ENCODE peak calls at places on chromosomes 11 and 22, in nine cellular contexts. One of them, this sample, is unnamed.

GRCh38 chr11:123567466-123567865 is 87.0 kb downstream of the SCN3B start:
- DNase-seq in gastrocnemius medialis: no peak
- DNase-seq in tibial nerve: no peak
- DNase-seq in spleen: no peak
- DNase-seq in breast epithelium: no peak
- DNase-seq in stomach: no peak
- DNase-seq in sigmoid colon: no peak
- DNase-seq in suprapubic skin: no peak
- DNase-seq in H54: no peak
- DNase-seq in this sample: no peak

GRCh38 chr11:9639985-9640384 is 23.9 kb upstream of the SWAP70 start:
- DNase-seq in sigmoid colon: no peak
- DNase-seq in suprapubic skin: no peak
- DNase-seq in breast epithelium: no peak
- DNase-seq in H54: no peak
- DNase-seq in stomach: no peak
- DNase-seq in tibial nerve: no peak
- DNase-seq in spleen: no peak
- DNase-seq in gastrocnemius medialis: no peak
- DNase-seq in this sample: no peak

GRCh38 chr11:43866520-43866919 is 14.1 kb upstream of the ALKBH3 start:
- DNase-seq in sigmoid colon: no peak
- DNase-seq in suprapubic skin: no peak
- DNase-seq in H54: no peak
- DNase-seq in gastrocnemius medialis: no peak
- DNase-seq in tibial nerve: no peak
- DNase-seq in spleen: no peak
- DNase-seq in breast epithelium: no peak
- DNase-seq in stomach: no peak
- DNase-seq in this sample: no peak

GRCh38 chr11:69293087-69293486 is 868 bp upstream of the MYEOV start:
- DNase-seq in sigmoid colon: no peak
- DNase-seq in H54: no peak
- DNase-seq in suprapubic skin: no peak
- DNase-seq in stomach: no peak
- DNase-seq in breast epithelium: no peak
- DNase-seq in spleen: peak
- DNase-seq in tibial nerve: no peak
- DNase-seq in gastrocnemius medialis: no peak
- DNase-seq in this sample: no peak

GRCh38 chr22:40312050-40312449 is 34.2 kb upstream of the ADSL start:
- DNase-seq in spleen: no peak
- DNase-seq in suprapubic skin: no peak
- DNase-seq in gastrocnemius medialis: no peak
- DNase-seq in tibial nerve: no peak
- DNase-seq in stomach: no peak
- DNase-seq in breast epithelium: no peak
- DNase-seq in H54: no peak
- DNase-seq in sigmoid colon: no peak
- DNase-seq in this sample: no peak

GRCh38 chr22:41687901-41688364 is 734 bp downstream of the SNU13 start:
- DNase-seq in sigmoid colon: no peak
- DNase-seq in tibial nerve: no peak
- DNase-seq in stomach: no peak
- DNase-seq in suprapubic skin: no peak
- DNase-seq in spleen: peak
- DNase-seq in breast epithelium: no peak
- DNase-seq in H54: no peak
- DNase-seq in gastrocnemius medialis: no peak
- DNase-seq in this sample: no peak

GRCh38 chr11:109772846-109773400 is 320.3 kb upstream of the ZC3H12C start:
- DNase-seq in spleen: no peak
- DNase-seq in sigmoid colon: no peak
- DNase-seq in H54: no peak
- DNase-seq in suprapubic skin: no peak
- DNase-seq in gastrocnemius medialis: no peak
- DNase-seq in breast epithelium: no peak
- DNase-seq in stomach: no peak
- DNase-seq in tibial nerve: no peak
- DNase-seq in this sample: no peak

GRCh38 chr22:30733081-30733680 is 38.5 kb downstream of the OSBP2 start:
- DNase-seq in suprapubic skin: peak
- DNase-seq in stomach: no peak
- DNase-seq in tibial nerve: no peak
- DNase-seq in H54: no peak
- DNase-seq in spleen: no peak
- DNase-seq in breast epithelium: no peak
- DNase-seq in gastrocnemius medialis: no peak
- DNase-seq in sigmoid colon: no peak
- DNase-seq in this sample: no peak

GRCh38 chr11:106288988-106289387 is 211.5 kb downstream of the AASDHPPT start:
- DNase-seq in sigmoid colon: no peak
- DNase-seq in spleen: no peak
- DNase-seq in breast epithelium: no peak
- DNase-seq in suprapubic skin: no peak
- DNase-seq in H54: no peak
- DNase-seq in stomach: no peak
- DNase-seq in tibial nerve: no peak
- DNase-seq in gastrocnemius medialis: no peak
- DNase-seq in this sample: no peak

GRCh38 chr22:17774928-17775675 is 833 bp upstream of the BID start:
- DNase-seq in H54: no peak
- DNase-seq in sigmoid colon: no peak
- DNase-seq in tibial nerve: no peak
- DNase-seq in breast epithelium: no peak
- DNase-seq in spleen: no peak
- DNase-seq in gastrocnemius medialis: no peak
- DNase-seq in stomach: no peak
- DNase-seq in suprapubic skin: no peak
- DNase-seq in this sample: no peak

GRCh38 chr22:17773606-17774205 is 563 bp downstream of the BID start:
- DNase-seq in stomach: peak
- DNase-seq in suprapubic skin: no peak
- DNase-seq in tibial nerve: no peak
- DNase-seq in spleen: peak
- DNase-seq in sigmoid colon: peak
- DNase-seq in breast epithelium: no peak
- DNase-seq in gastrocnemius medialis: no peak
- DNase-seq in H54: peak
- DNase-seq in this sample: no peak

GRCh38 chr22:17772249-17772962 is 1.9 kb downstream of the BID start:
- DNase-seq in sigmoid colon: peak
- DNase-seq in H54: peak
- DNase-seq in stomach: no peak
- DNase-seq in tibial nerve: no peak
- DNase-seq in spleen: peak
- DNase-seq in suprapubic skin: no peak
- DNase-seq in gastrocnemius medialis: no peak
- DNase-seq in breast epithelium: no peak
- DNase-seq in this sample: no peak

GRCh38 chr22:17774206-17774927 is at the start of gene BID:
- DNase-seq in H54: peak
- DNase-seq in gastrocnemius medialis: no peak
- DNase-seq in stomach: peak
- DNase-seq in suprapubic skin: no peak
- DNase-seq in breast epithelium: no peak
- DNase-seq in sigmoid colon: no peak
- DNase-seq in spleen: peak
- DNase-seq in tibial nerve: no peak
- DNase-seq in this sample: no peak

DNA sequence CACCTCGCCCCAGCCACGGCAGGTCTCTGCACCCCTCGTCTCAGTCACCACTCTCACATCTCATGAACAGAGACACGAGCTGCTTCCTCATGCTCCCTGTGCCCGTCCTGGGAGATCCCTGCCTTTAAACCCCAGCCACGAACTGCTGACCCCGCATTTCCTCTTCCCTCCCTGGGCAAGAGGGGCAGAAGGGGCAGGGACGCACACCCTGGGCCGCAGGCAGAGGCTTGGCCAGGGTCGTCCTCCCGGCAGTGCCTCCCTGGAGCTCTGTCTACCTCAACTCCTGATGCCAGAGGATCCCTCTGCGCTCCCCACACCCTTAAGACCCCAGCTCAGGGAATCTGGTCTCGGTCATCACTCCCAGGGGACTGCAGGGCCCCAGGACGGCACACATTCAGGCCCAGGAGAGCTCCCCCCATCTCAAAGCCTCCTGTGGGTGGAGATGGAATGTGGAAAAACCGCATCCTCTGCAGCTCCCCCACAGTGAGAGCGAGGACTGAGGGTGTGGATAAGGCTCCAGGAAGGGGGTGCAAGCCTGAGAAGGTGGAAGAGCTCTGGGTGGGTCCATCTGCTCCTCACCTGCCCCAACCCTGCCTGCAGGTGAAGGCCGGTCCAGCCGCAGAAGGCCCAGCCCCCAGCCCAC is 1.2 kb downstream of the BID start:
- DNase-seq in tibial nerve: no peak
- DNase-seq in breast epithelium: no peak
- DNase-seq in spleen: peak
- DNase-seq in suprapubic skin: no peak
- DNase-seq in H54: peak
- DNase-seq in stomach: no peak
- DNase-seq in gastrocnemius medialis: no peak
- DNase-seq in sigmoid colon: peak
- DNase-seq in this sample: no peak
- TF ChIP-seq POLR2A in tibial nerve: no peak
- TF ChIP-seq POLR2A in breast epithelium: no peak
- TF ChIP-seq POLR2A in spleen: no peak
- TF ChIP-seq POLR2A in suprapubic skin: no peak
- TF ChIP-seq POLR2A in H54: no peak
- TF ChIP-seq POLR2A in stomach: no peak
- TF ChIP-seq POLR2A in gastrocnemius medialis: no peak
- TF ChIP-seq POLR2A in sigmoid colon: no peak
- TF ChIP-seq POLR2A in this sample: no peak

GRCh38 chr11:62556102-62556871 is 9.7 kb upstream of the AHNAK start:
- DNase-seq in gastrocnemius medialis: peak
- DNase-seq in breast epithelium: peak
- DNase-seq in spleen: peak
- DNase-seq in tibial nerve: peak
- DNase-seq in sigmoid colon: peak
- DNase-seq in stomach: peak
- DNase-seq in suprapubic skin: peak
- DNase-seq in H54: peak
- DNase-seq in this sample: peak
- TF ChIP-seq POLR2A in gastrocnemius medialis: no peak
- TF ChIP-seq POLR2A in breast epithelium: no peak
- TF ChIP-seq POLR2A in spleen: no peak
- TF ChIP-seq POLR2A in tibial nerve: no peak
- TF ChIP-seq POLR2A in sigmoid colon: no peak
- TF ChIP-seq POLR2A in stomach: no peak
- TF ChIP-seq POLR2A in suprapubic skin: no peak
- TF ChIP-seq POLR2A in H54: no peak
- TF ChIP-seq POLR2A in this sample: no peak

GRCh38 chr11:75737314-75737713 is 19.7 kb downstream of the MOGAT2 start:
- DNase-seq in tibial nerve: no peak
- DNase-seq in H54: no peak
- DNase-seq in sigmoid colon: no peak
- DNase-seq in suprapubic skin: no peak
- DNase-seq in gastrocnemius medialis: no peak
- DNase-seq in stomach: no peak
- DNase-seq in breast epithelium: no peak
- DNase-seq in spleen: no peak
- DNase-seq in this sample: no peak

GRCh38 chr11:75735181-75735845 is 17.7 kb downstream of the MOGAT2 start:
- DNase-seq in breast epithelium: no peak
- DNase-seq in suprapubic skin: no peak
- DNase-seq in spleen: no peak
- DNase-seq in H54: no peak
- DNase-seq in tibial nerve: no peak
- DNase-seq in gastrocnemius medialis: peak
- DNase-seq in stomach: no peak
- DNase-seq in sigmoid colon: no peak
- DNase-seq in this sample: no peak

GRCh38 chr11:75733346-75734107 is 15.9 kb downstream of the MOGAT2 start:
- DNase-seq in H54: no peak
- DNase-seq in suprapubic skin: no peak
- DNase-seq in gastrocnemius medialis: peak
- DNase-seq in tibial nerve: no peak
- DNase-seq in stomach: peak
- DNase-seq in spleen: no peak
- DNase-seq in sigmoid colon: no peak
- DNase-seq in breast epithelium: no peak
- DNase-seq in this sample: no peak

GRCh38 chr11:75731095-75731494 is 13.5 kb downstream of the MOGAT2 start:
- DNase-seq in stomach: peak
- DNase-seq in gastrocnemius medialis: no peak
- DNase-seq in H54: no peak
- DNase-seq in breast epithelium: no peak
- DNase-seq in sigmoid colon: no peak
- DNase-seq in spleen: no peak
- DNase-seq in tibial nerve: no peak
- DNase-seq in suprapubic skin: no peak
- DNase-seq in this sample: no peak

DNA sequence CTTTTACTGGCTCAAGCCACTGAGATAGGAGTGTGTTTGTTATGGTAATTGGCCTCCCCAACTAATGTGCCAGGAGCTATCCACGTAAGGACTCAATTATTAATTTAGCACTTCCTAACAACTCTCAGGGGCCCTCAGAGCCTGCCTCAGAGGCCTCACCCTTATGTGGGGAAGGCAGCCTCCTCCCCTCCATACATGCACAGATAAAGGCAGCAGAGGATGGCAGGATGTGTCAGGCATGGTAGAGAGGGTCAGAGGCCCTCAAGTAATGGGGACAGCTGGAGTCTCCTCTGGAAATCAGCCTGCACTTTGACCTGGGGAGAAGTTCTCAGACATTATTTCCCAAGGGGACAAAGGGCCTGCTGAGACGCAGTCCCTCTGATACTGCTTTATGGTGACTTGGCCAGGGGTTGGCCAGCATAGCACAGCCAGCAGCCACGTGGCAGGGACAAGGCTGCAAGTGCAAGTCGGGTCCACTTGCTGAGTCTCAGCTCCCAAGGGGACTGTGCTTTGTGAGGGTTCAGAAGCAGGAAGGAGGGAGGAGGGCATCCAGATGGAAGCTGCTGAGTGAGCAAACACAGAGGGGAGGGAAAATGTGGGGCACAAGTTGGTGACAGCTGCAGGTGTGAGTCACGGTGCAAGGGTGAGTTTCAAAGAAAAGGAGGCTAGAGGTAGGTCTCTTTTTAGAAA is 17.0 kb downstream of the MOGAT2 start:
- DNase-seq in breast epithelium: no peak
- DNase-seq in sigmoid colon: no peak
- DNase-seq in H54: no peak
- DNase-seq in tibial nerve: no peak
- DNase-seq in gastrocnemius medialis: peak
- DNase-seq in stomach: peak
- DNase-seq in suprapubic skin: no peak
- DNase-seq in spleen: no peak
- DNase-seq in this sample: no peak
- TF ChIP-seq POLR2A in breast epithelium: no peak
- TF ChIP-seq POLR2A in sigmoid colon: no peak
- TF ChIP-seq POLR2A in H54: no peak
- TF ChIP-seq POLR2A in tibial nerve: no peak
- TF ChIP-seq POLR2A in gastrocnemius medialis: no peak
- TF ChIP-seq POLR2A in stomach: no peak
- TF ChIP-seq POLR2A in suprapubic skin: no peak
- TF ChIP-seq POLR2A in spleen: no peak
- TF ChIP-seq POLR2A in this sample: no peak

GRCh38 chr22:29225422-29226090 is 19.9 kb downstream of the EMID1 start:
- DNase-seq in H54: peak
- DNase-seq in gastrocnemius medialis: no peak
- DNase-seq in breast epithelium: no peak
- DNase-seq in sigmoid colon: peak
- DNase-seq in tibial nerve: peak
- DNase-seq in suprapubic skin: peak
- DNase-seq in spleen: peak
- DNase-seq in stomach: no peak
- DNase-seq in this sample: no peak
- TF ChIP-seq POLR2A in H54: no peak
- TF ChIP-seq POLR2A in gastrocnemius medialis: no peak
- TF ChIP-seq POLR2A in breast epithelium: no peak
- TF ChIP-seq POLR2A in sigmoid colon: no peak
- TF ChIP-seq POLR2A in tibial nerve: no peak
- TF ChIP-seq POLR2A in suprapubic skin: no peak
- TF ChIP-seq POLR2A in spleen: no peak
- TF ChIP-seq POLR2A in stomach: no peak
- TF ChIP-seq POLR2A in this sample: no peak